ENCODE peak calls at places on chromosomes 4 and X, in seven cellular contexts. I, S, Y, B, L, F and W are unnamed samples.

GRCh38 chr4:8599657-8600056 is 7.1 kb downstream of the CPZ start:
- DNase-seq in I (no peak), S (no peak), Y (peak; percentile 82), B (no peak), L (no peak), F (peak; percentile 19), W (no peak)

GRCh38 chr4:156968479-156968984 is 3.1 kb downstream of the PDGFC start:
- DNase-seq in I (peak; percentile 72), S (peak; percentile 54), Y (peak; percentile 85), B (peak; percentile 57), L (peak; percentile 76), F (peak; percentile 85), W (peak; percentile 80)

GRCh38 chr4:82517043-82517442 is 44.7 kb downstream of the TMEM150C start:
- DNase-seq in I (no peak), S (no peak), Y (peak; percentile 61), B (no peak), L (no peak), F (peak; percentile 37), W (no peak)

GRCh38 chrX:118655561-118656246 is 71.7 kb upstream of the IL13RA1 start:
- DNase-seq in I (no peak), S (no peak), Y (peak; percentile 65), B (no peak), L (no peak), F (peak; percentile 10), W (no peak)

GRCh38 chrX:39809326-39809725 is 288.4 kb downstream of the BCOR start:
- DNase-seq in I (no peak), S (no peak), Y (peak; percentile 82), B (no peak), L (no peak), F (peak; percentile 82), W (no peak)

GRCh38 chrX:111585337-111585736 is 73.9 kb downstream of the SERTM2 start:
- DNase-seq in I (no peak), S (peak; percentile 12), Y (no peak), B (no peak), L (peak; percentile 31), F (no peak), W (no peak)

GRCh38 chr4:55367084-55367722 is 21.2 kb downstream of the SRD5A3 start:
- DNase-seq in I (no peak), S (no peak), Y (no peak), B (no peak), L (no peak), F (no peak), W (no peak)

GRCh38 chrX:52577464-52578173 is 60.8 kb upstream of the XAGE1B start:
- DNase-seq in I (no peak), S (no peak), Y (no peak), B (no peak), L (no peak), F (no peak), W (peak; percentile 21)

GRCh38 chr4:113436360-113436759 is 325.2 kb downstream of the CAMK2D start:
- DNase-seq in I (no peak), S (no peak), Y (peak; percentile 70), B (no peak), L (no peak), F (peak; percentile 79), W (no peak)

GRCh38 chr4:2935762-2936743 is 27.2 kb downstream of the NOP14 start:
- DNase-seq in I (no peak), S (no peak), Y (no peak), B (no peak), L (no peak), F (no peak), W (no peak)

GRCh38 chrX:38561126-38561868 is at the start of gene TSPAN7:
- DNase-seq in I (peak; percentile 75), S (peak; percentile 65), Y (peak; percentile 40), B (peak; percentile 70), L (peak; percentile 74), F (peak; percentile 31), W (peak; percentile 31)

GRCh38 chrX:38561951-38562719 is 793 bp downstream of the TSPAN7 start:
- DNase-seq in I (peak; percentile 51), S (peak; percentile 14), Y (no peak), B (peak; percentile 44), L (peak; percentile 39), F (peak; percentile 2), W (no peak)

GRCh38 chrX:38560776-38561125 is 591 bp upstream of the TSPAN7 start:
- DNase-seq in I (no peak), S (no peak), Y (no peak), B (no peak), L (no peak), F (no peak), W (no peak)

GRCh38 chrX:38558681-38559080 is 2.7 kb upstream of the TSPAN7 start:
- DNase-seq in I (no peak), S (no peak), Y (no peak), B (no peak), L (no peak), F (peak; percentile 3), W (no peak)

GRCh38 chrX:38563006-38563405 is 1.7 kb downstream of the TSPAN7 start:
- DNase-seq in I (no peak), S (no peak), Y (no peak), B (no peak), L (no peak), F (no peak), W (peak; percentile 4)
- H3K4me2 ChIP-seq in I (peak overlapping the region; percentile 93), S (no peak overlapping the region), Y (no peak overlapping the region), B (peak overlapping the region; percentile 90), L (no peak overlapping the region), F (no peak overlapping the region), W (no peak overlapping the region)

DNA sequence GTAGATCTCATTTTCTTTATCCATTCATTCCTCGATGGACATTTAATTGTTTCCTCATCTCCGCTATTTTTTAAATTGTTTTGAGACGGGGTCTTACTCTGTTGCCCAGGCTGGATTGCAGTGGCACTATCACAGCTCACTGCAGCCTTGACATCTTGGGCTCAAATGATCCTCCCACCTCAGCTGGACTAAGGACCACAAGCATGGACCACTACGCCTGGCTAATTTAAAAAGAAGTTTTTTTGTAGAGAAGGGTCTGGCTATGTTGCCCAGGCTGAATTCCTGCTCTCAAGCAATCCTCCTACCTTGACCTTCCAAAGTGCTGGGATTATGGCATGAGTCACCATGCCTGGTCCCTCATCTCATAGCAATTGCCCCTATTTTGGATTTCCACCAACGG is 7.0 kb upstream of the TRIML1 start:
- DNase-seq in I (no peak), S (no peak), Y (no peak), B (no peak), L (no peak), F (no peak), W (no peak)
- H2BK5ac ChIP-seq in I (no peak overlapping the region), S (no peak overlapping the region), Y (no peak overlapping the region), B (no peak overlapping the region), L (no peak overlapping the region), F (no peak overlapping the region), W (no peak overlapping the region)

DNA sequence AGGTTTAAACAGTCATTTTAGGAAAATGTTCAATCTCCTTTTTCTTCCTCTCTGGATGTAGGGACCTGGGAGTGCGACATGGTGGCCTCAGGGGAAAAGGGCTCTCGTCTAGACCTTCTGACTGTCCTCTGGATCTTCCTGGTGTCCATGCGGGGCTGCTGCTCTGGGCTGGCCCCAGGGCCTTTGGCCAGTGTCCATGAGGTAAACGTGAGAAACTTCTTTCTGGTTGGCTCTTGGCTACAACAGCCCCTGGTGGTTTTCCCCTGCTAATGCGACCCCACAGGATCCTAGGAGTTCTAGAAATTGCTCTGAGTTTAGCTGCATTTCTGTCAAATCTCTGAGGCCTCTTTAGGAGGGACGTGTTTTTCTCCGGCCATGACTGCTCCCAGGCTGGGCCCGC is 85.7 kb downstream of the MFAP3L start:
- DNase-seq in I (peak; percentile 55), S (no peak), Y (no peak), B (no peak), L (peak; percentile 74), F (no peak), W (peak; percentile 97)
- H3K4me2 ChIP-seq in I (no peak overlapping the region), S (no peak overlapping the region), Y (no peak overlapping the region), B (no peak overlapping the region), L (no peak overlapping the region), F (no peak overlapping the region), W (no peak overlapping the region)

GRCh38 chrX:43956034-43956433 is 17.2 kb downstream of the NDP start:
- DNase-seq in I (no peak), S (no peak), Y (no peak), B (no peak), L (no peak), F (no peak), W (no peak)
- H2BK5ac ChIP-seq in I (no peak overlapping the region), S (no peak overlapping the region), Y (no peak overlapping the region), B (no peak overlapping the region), L (no peak overlapping the region), F (no peak overlapping the region), W (no peak overlapping the region)

GRCh38 chr4:101864660-101865059 is 74.1 kb downstream of the BANK1 start:
- DNase-seq in I (no peak), S (no peak), Y (no peak), B (no peak), L (no peak), F (no peak), W (peak; percentile 86)
- H3K4me2 ChIP-seq in I (no peak overlapping the region), S (no peak overlapping the region), Y (no peak overlapping the region), B (no peak overlapping the region), L (no peak overlapping the region), F (no peak overlapping the region), W (no peak overlapping the region)